ENCODE peak calls at places on chromosomes 16 and 17, in nine cellular contexts. K is GM04503; Q is activated naive CD4-positive, alpha-beta T cell treated with anti-CD3 and anti-CD28 coated beads, Interleukin-2, amount 50 U/mL, for 72 hours; X is SJSA1; J is T-cell; Y is kidney tubule cell; O is coronary artery; L is GM06990; H is glutamatergic neuron. U is an unnamed sample.

GRCh38 chr17:76969598-76970172 is 101.5 kb downstream of the MGAT5B start:
- DNase-seq in J (no peak), X (no peak), K (no peak), O (no peak), Q (no peak), L (no peak), Y (peak; percentile 32), H (no peak), U (no peak)

GRCh38 chr16:31420037-31420436 is 8.1 kb downstream of the COX6A2 start:
- DNase-seq in H (no peak), K (no peak), L (no peak), Q (no peak), O (no peak), Y (no peak), X (no peak), J (no peak), U (no peak)

GRCh38 chr17:49993423-49994037 is 1.5 kb downstream of the DLX3 start:
- DNase-seq in O (peak; percentile 74), X (no peak), J (no peak), Y (peak; percentile 36), L (no peak), K (no peak), Q (no peak), H (no peak), U (no peak)

GRCh38 chr16:47477680-47478079 is 16.5 kb downstream of the PHKB start:
- DNase-seq in J (no peak), Q (no peak), H (no peak), X (no peak), K (no peak), L (no peak), O (no peak), Y (no peak), U (peak; percentile 47)

GRCh38 chr16:86609115-86609514 is 30.8 kb downstream of the FOXL1 start:
- DNase-seq in Y (peak; percentile 93), K (peak; percentile 92), O (no peak), X (peak; percentile 97), Q (no peak), L (no peak), H (no peak), J (no peak), U (peak; percentile 98)

GRCh38 chr17:48818361-48818841 is 1.4 kb upstream of the TTLL6 start:
- DNase-seq in Y (no peak), X (no peak), O (no peak), J (no peak), K (no peak), Q (no peak), L (no peak), H (peak; percentile 94), U (no peak)

GRCh38 chr17:45992904-45993303 is 6.1 kb upstream of the STH start:
- DNase-seq in H (no peak), X (no peak), J (no peak), O (no peak), L (no peak), Y (no peak), K (no peak), Q (no peak), U (no peak)

GRCh38 chr17:44400226-44400847 is 10.9 kb upstream of the ITGA2B start:
- DNase-seq in Y (peak; percentile 30), L (no peak), Q (no peak), J (no peak), O (no peak), K (no peak), X (peak; percentile 34), H (no peak), U (peak; percentile 44)

GRCh38 chr17:50559674-50560184 is 786 bp upstream of the CACNA1G start:
- DNase-seq in L (no peak), Q (no peak), O (no peak), H (peak; percentile 51), K (no peak), Y (peak; percentile 12), J (no peak), X (no peak), U (peak; percentile 55)

GRCh38 chr17:63378411-63379076 is 67.6 kb downstream of the CYB561 start:
- DNase-seq in X (no peak), O (no peak), H (no peak), L (no peak), Y (no peak), K (no peak), J (no peak), Q (no peak), U (no peak)

GRCh38 chr17:12282056-12282455 is 261.4 kb downstream of the MAP2K4 start:
- DNase-seq in K (no peak), Y (peak; percentile 80), H (no peak), J (no peak), X (peak; percentile 14), L (no peak), O (no peak), Q (no peak), U (peak; percentile 94)

GRCh38 chr17:68981288-68981687 is 26.1 kb upstream of the ABCA8 start:
- DNase-seq in L (peak; percentile 9), O (no peak), X (peak; percentile 43), J (no peak), H (no peak), Y (peak; percentile 91), Q (no peak), K (peak; percentile 78), U (peak; percentile 4)

GRCh38 chr16:75491876-75492275 is 3.4 kb downstream of the CHST6 start:
- DNase-seq in K (no peak), O (no peak), H (peak; percentile 82), Y (peak; percentile 52), Q (no peak), X (no peak), J (no peak), L (no peak), U (peak; percentile 60)

GRCh38 chr16:1923299-1924034 is 5.3 kb upstream of the HS3ST6 start:
- DNase-seq in Y (peak; percentile 45), L (no peak), Q (no peak), J (no peak), O (no peak), H (peak; percentile 77), X (peak; percentile 49), K (no peak), U (peak; percentile 51)

GRCh38 chr16:58148526-58148925 is 19.3 kb upstream of the CFAP20 start:
- DNase-seq in L (no peak), O (no peak), Q (no peak), J (no peak), K (no peak), H (no peak), Y (no peak), X (no peak), U (no peak)

GRCh38 chr17:22217135-22217534 is 524.8 kb downstream of the KCNJ18 start:
- DNase-seq in X (no peak), Q (no peak), H (peak; percentile 52), O (no peak), K (no peak), J (no peak), L (no peak), Y (no peak), U (no peak)

GRCh38 chr17:65177901-65178300 is 40.7 kb downstream of the RGS9 start:
- DNase-seq in K (no peak), X (no peak), O (no peak), H (no peak), J (no peak), Q (no peak), L (peak; percentile 42), Y (peak; percentile 71), U (peak; percentile 79)

GRCh38 chr16:89078172-89078571 is 15.5 kb upstream of the ACSF3 start:
- DNase-seq in Y (no peak), Q (no peak), L (no peak), J (no peak), O (no peak), X (no peak), K (no peak), H (no peak), U (no peak)

GRCh38 chr16:76182092-76182635 is 95.0 kb upstream of the CNTNAP4 start:
- DNase-seq in L (no peak), Q (no peak), O (no peak), H (no peak), K (no peak), J (no peak), Y (no peak), X (no peak), U (no peak)

U was measured in EH.